ENCODE peak calls at places on chromosomes 12 and 14, in seven cellular contexts. One of them, this sample, is unnamed.
A peak's percentile ranks its signal among the peaks of the same experiment; 100 is the strongest.

GRCh38 chr12:109695961-109696461 is 17.6 kb upstream of the FAM222A start:
- DNase-seq in neuronal stem cell: no peak
- DNase-seq in lung: no peak
- DNase-seq in left cardiac atrium: no peak
- DNase-seq in occipital lobe: no peak
- DNase-seq in NCI-H774: no peak
- DNase-seq in omental fat pad: no peak
- DNase-seq in this sample: no peak

GRCh38 chr12:79776111-79776510 is 85.3 kb upstream of the PAWR start:
- DNase-seq in NCI-H774: no peak
- DNase-seq in lung: no peak
- DNase-seq in left cardiac atrium: no peak
- DNase-seq in neuronal stem cell: no peak
- DNase-seq in omental fat pad: no peak
- DNase-seq in occipital lobe: no peak
- DNase-seq in this sample: no peak

GRCh38 chr14:77985235-77985634 is 184.9 kb upstream of the NRXN3 start:
- DNase-seq in NCI-H774: no peak
- DNase-seq in left cardiac atrium: no peak
- DNase-seq in neuronal stem cell: no peak
- DNase-seq in occipital lobe: no peak
- DNase-seq in omental fat pad: no peak
- DNase-seq in lung: no peak
- DNase-seq in this sample: peak; percentile 50

GRCh38 chr12:24487606-24488005 is 461.3 kb downstream of the BCAT1 start:
- DNase-seq in neuronal stem cell: no peak
- DNase-seq in omental fat pad: no peak
- DNase-seq in lung: no peak
- DNase-seq in left cardiac atrium: no peak
- DNase-seq in NCI-H774: no peak
- DNase-seq in occipital lobe: no peak
- DNase-seq in this sample: no peak

GRCh38 chr12:74620932-74621331 is 83.3 kb downstream of the ATXN7L3B start:
- DNase-seq in neuronal stem cell: no peak
- DNase-seq in lung: no peak
- DNase-seq in occipital lobe: no peak
- DNase-seq in NCI-H774: no peak
- DNase-seq in left cardiac atrium: no peak
- DNase-seq in omental fat pad: no peak
- DNase-seq in this sample: no peak

GRCh38 chr14:74855945-74856344 is 20.0 kb downstream of the PROX2 start:
- DNase-seq in lung: no peak
- DNase-seq in neuronal stem cell: no peak
- DNase-seq in left cardiac atrium: no peak
- DNase-seq in omental fat pad: no peak
- DNase-seq in occipital lobe: no peak
- DNase-seq in NCI-H774: no peak
- DNase-seq in this sample: no peak

GRCh38 chr12:15131462-15131861 is 89.8 kb downstream of the RERG start:
- DNase-seq in NCI-H774: no peak
- DNase-seq in left cardiac atrium: no peak
- DNase-seq in omental fat pad: no peak
- DNase-seq in occipital lobe: no peak
- DNase-seq in neuronal stem cell: no peak
- DNase-seq in lung: no peak
- DNase-seq in this sample: no peak

GRCh38 chr14:84340938-84341337 is 1189.0 kb upstream of the FLRT2 start:
- DNase-seq in omental fat pad: no peak
- DNase-seq in lung: no peak
- DNase-seq in occipital lobe: no peak
- DNase-seq in left cardiac atrium: no peak
- DNase-seq in neuronal stem cell: no peak
- DNase-seq in NCI-H774: no peak
- DNase-seq in this sample: no peak

GRCh38 chr14:90693413-90693812 is 122.8 kb downstream of the TTC7B start:
- DNase-seq in occipital lobe: no peak
- DNase-seq in lung: no peak
- DNase-seq in omental fat pad: no peak
- DNase-seq in left cardiac atrium: no peak
- DNase-seq in NCI-H774: peak; percentile 5
- DNase-seq in neuronal stem cell: no peak
- DNase-seq in this sample: no peak

GRCh38 chr14:36344211-36344610 is 23.8 kb upstream of the MBIP start:
- DNase-seq in lung: no peak
- DNase-seq in occipital lobe: no peak
- DNase-seq in neuronal stem cell: no peak
- DNase-seq in NCI-H774: no peak
- DNase-seq in left cardiac atrium: no peak
- DNase-seq in omental fat pad: no peak
- DNase-seq in this sample: no peak

GRCh38 chr12:103495783-103496456 is at the start of gene C12orf42:
- DNase-seq in neuronal stem cell: peak; percentile 59
- DNase-seq in lung: no peak
- DNase-seq in NCI-H774: peak; percentile 85
- DNase-seq in occipital lobe: peak; percentile 18
- DNase-seq in left cardiac atrium: no peak
- DNase-seq in omental fat pad: no peak
- DNase-seq in this sample: no peak

GRCh38 chr12:104603545-104603973 is 146.8 kb downstream of the CHST11 start:
- DNase-seq in occipital lobe: no peak
- DNase-seq in lung: no peak
- DNase-seq in NCI-H774: no peak
- DNase-seq in neuronal stem cell: no peak
- DNase-seq in omental fat pad: no peak
- DNase-seq in left cardiac atrium: no peak
- DNase-seq in this sample: no peak

GRCh38 chr12:52672321-52672933 is 7.8 kb downstream of the KRT1 start:
- DNase-seq in NCI-H774: no peak
- DNase-seq in left cardiac atrium: no peak
- DNase-seq in omental fat pad: no peak
- DNase-seq in occipital lobe: no peak
- DNase-seq in neuronal stem cell: no peak
- DNase-seq in lung: no peak
- DNase-seq in this sample: no peak

GRCh38 chr12:130031571-130032189 is 127.9 kb upstream of the TMEM132D start:
- DNase-seq in lung: peak; percentile 43
- DNase-seq in neuronal stem cell: peak; percentile 66
- DNase-seq in NCI-H774: peak; percentile 28
- DNase-seq in occipital lobe: peak; percentile 39
- DNase-seq in left cardiac atrium: peak; percentile 44
- DNase-seq in omental fat pad: peak; percentile 40
- DNase-seq in this sample: no peak

GRCh38 chr14:23512156-23512555 is 39.4 kb downstream of the ZFHX2 start:
- DNase-seq in left cardiac atrium: no peak
- DNase-seq in lung: no peak
- DNase-seq in occipital lobe: no peak
- DNase-seq in omental fat pad: no peak
- DNase-seq in NCI-H774: peak; percentile 51
- DNase-seq in neuronal stem cell: no peak
- DNase-seq in this sample: no peak

GRCh38 chr12:130920119-130920703 is 33.5 kb upstream of the ADGRD1 start:
- DNase-seq in neuronal stem cell: no peak
- DNase-seq in NCI-H774: no peak
- DNase-seq in left cardiac atrium: no peak
- DNase-seq in lung: no peak
- DNase-seq in occipital lobe: no peak
- DNase-seq in omental fat pad: no peak
- DNase-seq in this sample: no peak

GRCh38 chr12:57235012-57235727 is 5.7 kb downstream of the SHMT2 start:
- DNase-seq in left cardiac atrium: peak; percentile 85
- DNase-seq in occipital lobe: no peak
- DNase-seq in neuronal stem cell: no peak
- DNase-seq in lung: no peak
- DNase-seq in omental fat pad: no peak
- DNase-seq in NCI-H774: no peak
- DNase-seq in this sample: peak; percentile 86

GRCh38 chr12:130087222-130087621 is 75.0 kb upstream of the FZD10 start:
- DNase-seq in left cardiac atrium: no peak
- DNase-seq in NCI-H774: no peak
- DNase-seq in occipital lobe: no peak
- DNase-seq in neuronal stem cell: no peak
- DNase-seq in omental fat pad: no peak
- DNase-seq in lung: no peak
- DNase-seq in this sample: no peak

GRCh38 chr14:90503582-90503981 is 106.8 kb downstream of the CALM1 start:
- DNase-seq in lung: no peak
- DNase-seq in NCI-H774: peak; percentile 23
- DNase-seq in omental fat pad: no peak
- DNase-seq in occipital lobe: no peak
- DNase-seq in left cardiac atrium: peak; percentile 19
- DNase-seq in neuronal stem cell: no peak
- DNase-seq in this sample: no peak

GRCh38 chr14:96037891-96038557 is 1.1 kb upstream of the C14orf132 start:
- DNase-seq in omental fat pad: no peak
- DNase-seq in occipital lobe: no peak
- DNase-seq in NCI-H774: no peak
- DNase-seq in left cardiac atrium: peak; percentile 68
- DNase-seq in lung: peak; percentile 83
- DNase-seq in neuronal stem cell: no peak
- DNase-seq in this sample: no peak

GRCh38 chr12:113232787-113233585 is 11.7 kb downstream of the TPCN1 start:
- DNase-seq in omental fat pad: peak; percentile 22
- DNase-seq in lung: no peak
- DNase-seq in occipital lobe: peak; percentile 67
- DNase-seq in NCI-H774: no peak
- DNase-seq in neuronal stem cell: no peak
- DNase-seq in left cardiac atrium: no peak
- DNase-seq in this sample: peak; percentile 72

GRCh38 chr12:1920971-1921370 is 2.5 kb upstream of the CACNA2D4 start:
- DNase-seq in lung: no peak
- DNase-seq in neuronal stem cell: no peak
- DNase-seq in left cardiac atrium: no peak
- DNase-seq in occipital lobe: no peak
- DNase-seq in NCI-H774: no peak
- DNase-seq in omental fat pad: no peak
- DNase-seq in this sample: peak; percentile 45

GRCh38 chr12:45668641-45669040 is 60.9 kb upstream of the ARID2 start:
- DNase-seq in left cardiac atrium: no peak
- DNase-seq in lung: no peak
- DNase-seq in omental fat pad: no peak
- DNase-seq in NCI-H774: no peak
- DNase-seq in occipital lobe: no peak
- DNase-seq in neuronal stem cell: no peak
- DNase-seq in this sample: no peak

GRCh38 chr12:10073266-10073665 is 25.5 kb downstream of the CLEC1A start:
- DNase-seq in left cardiac atrium: no peak
- DNase-seq in NCI-H774: no peak
- DNase-seq in neuronal stem cell: no peak
- DNase-seq in omental fat pad: no peak
- DNase-seq in lung: no peak
- DNase-seq in occipital lobe: no peak
- DNase-seq in this sample: no peak

GRCh38 chr12:122368361-122369073 is 54.0 kb downstream of the CLIP1 start:
- DNase-seq in left cardiac atrium: no peak
- DNase-seq in lung: no peak
- DNase-seq in NCI-H774: peak; percentile 25
- DNase-seq in occipital lobe: no peak
- DNase-seq in neuronal stem cell: no peak
- DNase-seq in omental fat pad: no peak
- DNase-seq in this sample: no peak

GRCh38 chr12:75722714-75723200 is 211.3 kb upstream of the KRR1 start:
- DNase-seq in NCI-H774: peak; percentile 55
- DNase-seq in omental fat pad: no peak
- DNase-seq in neuronal stem cell: no peak
- DNase-seq in lung: peak; percentile 41
- DNase-seq in occipital lobe: peak; percentile 39
- DNase-seq in left cardiac atrium: peak; percentile 47
- DNase-seq in this sample: no peak

GRCh38 chr12:39329015-39329414 is 113.9 kb downstream of the KIF21A start:
- DNase-seq in neuronal stem cell: no peak
- DNase-seq in occipital lobe: no peak
- DNase-seq in left cardiac atrium: no peak
- DNase-seq in omental fat pad: no peak
- DNase-seq in NCI-H774: no peak
- DNase-seq in lung: no peak
- DNase-seq in this sample: no peak

GRCh38 chr12:51874013-51874412 is 13.9 kb upstream of the ANKRD33 start:
- DNase-seq in occipital lobe: no peak
- DNase-seq in lung: no peak
- DNase-seq in omental fat pad: no peak
- DNase-seq in left cardiac atrium: no peak
- DNase-seq in NCI-H774: no peak
- DNase-seq in neuronal stem cell: no peak
- DNase-seq in this sample: no peak

GRCh38 chr14:61503167-61503801 is 181.9 kb downstream of the PRKCH start:
- DNase-seq in left cardiac atrium: no peak
- DNase-seq in lung: no peak
- DNase-seq in neuronal stem cell: no peak
- DNase-seq in NCI-H774: no peak
- DNase-seq in occipital lobe: no peak
- DNase-seq in omental fat pad: no peak
- DNase-seq in this sample: no peak

GRCh38 chr14:69441948-69442347 is 42.6 kb upstream of the PLEKHD1 start:
- DNase-seq in occipital lobe: no peak
- DNase-seq in lung: no peak
- DNase-seq in omental fat pad: no peak
- DNase-seq in NCI-H774: no peak
- DNase-seq in neuronal stem cell: no peak
- DNase-seq in left cardiac atrium: no peak
- DNase-seq in this sample: no peak

GRCh38 chr12:54368709-54369596 is 4.7 kb upstream of the GPR84 start:
- DNase-seq in neuronal stem cell: peak; percentile 79
- DNase-seq in lung: peak; percentile 91
- DNase-seq in occipital lobe: peak; percentile 66
- DNase-seq in NCI-H774: peak; percentile 72
- DNase-seq in left cardiac atrium: peak; percentile 91
- DNase-seq in omental fat pad: peak; percentile 85
- DNase-seq in this sample: peak; percentile 91

GRCh38 chr14:35277179-35277578 is 15.0 kb upstream of the PSMA6 start:
- DNase-seq in occipital lobe: no peak
- DNase-seq in NCI-H774: peak; percentile 2
- DNase-seq in omental fat pad: no peak
- DNase-seq in neuronal stem cell: no peak
- DNase-seq in lung: no peak
- DNase-seq in left cardiac atrium: no peak
- DNase-seq in this sample: no peak

GRCh38 chr14:36518031-36518585 is 1.9 kb downstream of the NKX2-1 start:
- DNase-seq in lung: no peak
- DNase-seq in NCI-H774: peak; percentile 26
- DNase-seq in neuronal stem cell: no peak
- DNase-seq in omental fat pad: no peak
- DNase-seq in left cardiac atrium: no peak
- DNase-seq in occipital lobe: no peak
- DNase-seq in this sample: no peak

GRCh38 chr14:76726551-76726961 is 34.7 kb upstream of the VASH1 start:
- DNase-seq in lung: no peak
- DNase-seq in omental fat pad: no peak
- DNase-seq in neuronal stem cell: no peak
- DNase-seq in left cardiac atrium: peak; percentile 48
- DNase-seq in occipital lobe: no peak
- DNase-seq in NCI-H774: no peak
- DNase-seq in this sample: no peak

GRCh38 chr14:99036594-99037293 is 235.3 kb downstream of the BCL11B start:
- DNase-seq in NCI-H774: no peak
- DNase-seq in neuronal stem cell: no peak
- DNase-seq in omental fat pad: no peak
- DNase-seq in occipital lobe: no peak
- DNase-seq in lung: no peak
- DNase-seq in left cardiac atrium: peak; percentile 48
- DNase-seq in this sample: peak; percentile 45

GRCh38 chr14:33352821-33353220 is 414.1 kb downstream of the NPAS3 start:
- DNase-seq in left cardiac atrium: no peak
- DNase-seq in NCI-H774: no peak
- DNase-seq in occipital lobe: no peak
- DNase-seq in neuronal stem cell: no peak
- DNase-seq in lung: no peak
- DNase-seq in omental fat pad: no peak
- DNase-seq in this sample: no peak

GRCh38 chr12:50545783-50546182 is 41.0 kb downstream of the DIP2B start:
- DNase-seq in lung: no peak
- DNase-seq in left cardiac atrium: no peak
- DNase-seq in neuronal stem cell: no peak
- DNase-seq in occipital lobe: no peak
- DNase-seq in NCI-H774: no peak
- DNase-seq in omental fat pad: no peak
- DNase-seq in this sample: no peak

GRCh38 chr12:83841620-83842019 is 1071.0 kb downstream of the SLC6A15 start:
- DNase-seq in neuronal stem cell: no peak
- DNase-seq in lung: no peak
- DNase-seq in left cardiac atrium: no peak
- DNase-seq in NCI-H774: no peak
- DNase-seq in occipital lobe: no peak
- DNase-seq in omental fat pad: no peak
- DNase-seq in this sample: no peak

This sample was measured in heart left ventricle.